ENCODE peak calls at places on chromosomes 3 and 15, in eight cellular contexts. One of them, this sample, is unnamed.

GRCh38 chr15:28933710-28934445 is 48.1 kb downstream of the APBA2 start:
- DNase-seq in stromal cell of bone marrow: no peak
- DNase-seq in cardiac fibroblast: no peak
- DNase-seq in islet precursor cell: no peak
- DNase-seq in EL: no peak
- DNase-seq in coronary artery: no peak
- DNase-seq in activated T-helper 1 cell treated with anti-CD3 and anti-CD28 coated beads, Interleukin-2, amount 50 U/mL, for 16 hours: no peak
- DNase-seq in foreskin fibroblast: no peak
- DNase-seq in this sample: no peak

GRCh38 chr3:197890693-197891092 is 59.3 kb upstream of the RPL35A start:
- DNase-seq in cardiac fibroblast: no peak
- DNase-seq in coronary artery: no peak
- DNase-seq in foreskin fibroblast: no peak
- DNase-seq in activated T-helper 1 cell treated with anti-CD3 and anti-CD28 coated beads, Interleukin-2, amount 50 U/mL, for 16 hours: no peak
- DNase-seq in stromal cell of bone marrow: no peak
- DNase-seq in EL: no peak
- DNase-seq in islet precursor cell: no peak
- DNase-seq in this sample: no peak

GRCh38 chr15:101498731-101499480 is 9.4 kb upstream of the PCSK6 start:
- DNase-seq in islet precursor cell: peak
- DNase-seq in cardiac fibroblast: no peak
- DNase-seq in foreskin fibroblast: no peak
- DNase-seq in EL: no peak
- DNase-seq in stromal cell of bone marrow: no peak
- DNase-seq in coronary artery: no peak
- DNase-seq in activated T-helper 1 cell treated with anti-CD3 and anti-CD28 coated beads, Interleukin-2, amount 50 U/mL, for 16 hours: no peak
- DNase-seq in this sample: no peak

GRCh38 chr3:56957520-56957919 is 102.9 kb upstream of the SPATA12 start:
- DNase-seq in cardiac fibroblast: no peak
- DNase-seq in foreskin fibroblast: no peak
- DNase-seq in activated T-helper 1 cell treated with anti-CD3 and anti-CD28 coated beads, Interleukin-2, amount 50 U/mL, for 16 hours: no peak
- DNase-seq in coronary artery: no peak
- DNase-seq in stromal cell of bone marrow: no peak
- DNase-seq in EL: no peak
- DNase-seq in islet precursor cell: no peak
- DNase-seq in this sample: no peak

GRCh38 chr3:174548841-174549623 is 310.1 kb upstream of the NAALADL2 start:
- DNase-seq in islet precursor cell: no peak
- DNase-seq in cardiac fibroblast: no peak
- DNase-seq in EL: no peak
- DNase-seq in stromal cell of bone marrow: no peak
- DNase-seq in activated T-helper 1 cell treated with anti-CD3 and anti-CD28 coated beads, Interleukin-2, amount 50 U/mL, for 16 hours: no peak
- DNase-seq in foreskin fibroblast: no peak
- DNase-seq in coronary artery: no peak
- DNase-seq in this sample: no peak

GRCh38 chr15:78044407-78045155 is 32.9 kb downstream of the TBC1D2B start:
- DNase-seq in cardiac fibroblast: no peak
- DNase-seq in foreskin fibroblast: no peak
- DNase-seq in coronary artery: no peak
- DNase-seq in stromal cell of bone marrow: no peak
- DNase-seq in activated T-helper 1 cell treated with anti-CD3 and anti-CD28 coated beads, Interleukin-2, amount 50 U/mL, for 16 hours: no peak
- DNase-seq in EL: peak
- DNase-seq in islet precursor cell: no peak
- DNase-seq in this sample: no peak

GRCh38 chr3:110598847-110599490 is 472.6 kb upstream of the NECTIN3 start:
- DNase-seq in foreskin fibroblast: peak
- DNase-seq in EL: peak
- DNase-seq in islet precursor cell: no peak
- DNase-seq in cardiac fibroblast: peak
- DNase-seq in activated T-helper 1 cell treated with anti-CD3 and anti-CD28 coated beads, Interleukin-2, amount 50 U/mL, for 16 hours: no peak
- DNase-seq in stromal cell of bone marrow: no peak
- DNase-seq in coronary artery: no peak
- DNase-seq in this sample: no peak

GRCh38 chr3:126259411-126260391 is 79.3 kb upstream of the ALDH1L1 start:
- DNase-seq in activated T-helper 1 cell treated with anti-CD3 and anti-CD28 coated beads, Interleukin-2, amount 50 U/mL, for 16 hours: no peak
- DNase-seq in EL: peak
- DNase-seq in cardiac fibroblast: peak
- DNase-seq in foreskin fibroblast: no peak
- DNase-seq in coronary artery: peak
- DNase-seq in islet precursor cell: no peak
- DNase-seq in stromal cell of bone marrow: no peak
- DNase-seq in this sample: peak

GRCh38 chr3:69161587-69162196 is 39.3 kb upstream of the LMOD3 start:
- DNase-seq in activated T-helper 1 cell treated with anti-CD3 and anti-CD28 coated beads, Interleukin-2, amount 50 U/mL, for 16 hours: no peak
- DNase-seq in islet precursor cell: no peak
- DNase-seq in EL: peak
- DNase-seq in foreskin fibroblast: peak
- DNase-seq in stromal cell of bone marrow: peak
- DNase-seq in cardiac fibroblast: peak
- DNase-seq in coronary artery: no peak
- DNase-seq in this sample: no peak

GRCh38 chr3:8095724-8096123 is 405.9 kb upstream of the LMCD1 start:
- DNase-seq in EL: no peak
- DNase-seq in cardiac fibroblast: no peak
- DNase-seq in activated T-helper 1 cell treated with anti-CD3 and anti-CD28 coated beads, Interleukin-2, amount 50 U/mL, for 16 hours: no peak
- DNase-seq in coronary artery: no peak
- DNase-seq in stromal cell of bone marrow: peak
- DNase-seq in islet precursor cell: peak
- DNase-seq in foreskin fibroblast: no peak
- DNase-seq in this sample: no peak

GRCh38 chr3:169260296-169260695 is 403.2 kb downstream of the MECOM start:
- DNase-seq in stromal cell of bone marrow: peak
- DNase-seq in activated T-helper 1 cell treated with anti-CD3 and anti-CD28 coated beads, Interleukin-2, amount 50 U/mL, for 16 hours: no peak
- DNase-seq in coronary artery: no peak
- DNase-seq in EL: no peak
- DNase-seq in islet precursor cell: no peak
- DNase-seq in cardiac fibroblast: peak
- DNase-seq in foreskin fibroblast: no peak
- DNase-seq in this sample: no peak

GRCh38 chr3:166688665-166689064 is 691.4 kb downstream of the ZBBX start:
- DNase-seq in cardiac fibroblast: no peak
- DNase-seq in foreskin fibroblast: no peak
- DNase-seq in stromal cell of bone marrow: no peak
- DNase-seq in coronary artery: no peak
- DNase-seq in EL: no peak
- DNase-seq in activated T-helper 1 cell treated with anti-CD3 and anti-CD28 coated beads, Interleukin-2, amount 50 U/mL, for 16 hours: no peak
- DNase-seq in islet precursor cell: no peak
- DNase-seq in this sample: no peak

GRCh38 chr15:69035205-69035917 is 20.9 kb downstream of the NOX5 start:
- DNase-seq in stromal cell of bone marrow: no peak
- DNase-seq in cardiac fibroblast: peak
- DNase-seq in foreskin fibroblast: no peak
- DNase-seq in islet precursor cell: peak
- DNase-seq in EL: no peak
- DNase-seq in activated T-helper 1 cell treated with anti-CD3 and anti-CD28 coated beads, Interleukin-2, amount 50 U/mL, for 16 hours: no peak
- DNase-seq in coronary artery: peak
- DNase-seq in this sample: no peak

GRCh38 chr15:45612790-45613415 is 21.9 kb upstream of the SQOR start:
- DNase-seq in cardiac fibroblast: peak
- DNase-seq in coronary artery: no peak
- DNase-seq in stromal cell of bone marrow: peak
- DNase-seq in activated T-helper 1 cell treated with anti-CD3 and anti-CD28 coated beads, Interleukin-2, amount 50 U/mL, for 16 hours: no peak
- DNase-seq in islet precursor cell: no peak
- DNase-seq in foreskin fibroblast: peak
- DNase-seq in EL: peak
- DNase-seq in this sample: no peak

GRCh38 chr3:185455860-185456259 is 43.0 kb downstream of the TMEM41A start:
- DNase-seq in foreskin fibroblast: no peak
- DNase-seq in cardiac fibroblast: no peak
- DNase-seq in coronary artery: no peak
- DNase-seq in EL: no peak
- DNase-seq in islet precursor cell: no peak
- DNase-seq in activated T-helper 1 cell treated with anti-CD3 and anti-CD28 coated beads, Interleukin-2, amount 50 U/mL, for 16 hours: no peak
- DNase-seq in stromal cell of bone marrow: no peak
- DNase-seq in this sample: no peak

GRCh38 chr3:121748638-121749275 is 784 bp downstream of the GOLGB1 start:
- DNase-seq in cardiac fibroblast: peak
- DNase-seq in coronary artery: no peak
- DNase-seq in foreskin fibroblast: no peak
- DNase-seq in stromal cell of bone marrow: no peak
- DNase-seq in activated T-helper 1 cell treated with anti-CD3 and anti-CD28 coated beads, Interleukin-2, amount 50 U/mL, for 16 hours: no peak
- DNase-seq in islet precursor cell: no peak
- DNase-seq in EL: peak
- DNase-seq in this sample: no peak

GRCh38 chr15:79432345-79433311 is 492 bp downstream of the MINAR1 start:
- DNase-seq in activated T-helper 1 cell treated with anti-CD3 and anti-CD28 coated beads, Interleukin-2, amount 50 U/mL, for 16 hours: no peak
- DNase-seq in islet precursor cell: peak
- DNase-seq in cardiac fibroblast: no peak
- DNase-seq in coronary artery: no peak
- DNase-seq in EL: no peak
- DNase-seq in stromal cell of bone marrow: no peak
- DNase-seq in foreskin fibroblast: no peak
- DNase-seq in this sample: no peak

GRCh38 chr3:113097821-113098516 is 107.2 kb downstream of the GTPBP8 start:
- DNase-seq in activated T-helper 1 cell treated with anti-CD3 and anti-CD28 coated beads, Interleukin-2, amount 50 U/mL, for 16 hours: no peak
- DNase-seq in stromal cell of bone marrow: peak
- DNase-seq in coronary artery: no peak
- DNase-seq in cardiac fibroblast: peak
- DNase-seq in foreskin fibroblast: peak
- DNase-seq in islet precursor cell: peak
- DNase-seq in EL: peak
- DNase-seq in this sample: no peak

GRCh38 chr15:73972984-73973682 is 19.0 kb downstream of the STOML1 start:
- DNase-seq in stromal cell of bone marrow: peak
- DNase-seq in coronary artery: no peak
- DNase-seq in cardiac fibroblast: peak
- DNase-seq in activated T-helper 1 cell treated with anti-CD3 and anti-CD28 coated beads, Interleukin-2, amount 50 U/mL, for 16 hours: peak
- DNase-seq in foreskin fibroblast: peak
- DNase-seq in EL: peak
- DNase-seq in islet precursor cell: peak
- DNase-seq in this sample: peak